ENCODE peak calls at places on chromosomes 16 and 17, in nine cellular contexts. I is hypothalamus; J is activated CD4-positive, alpha-beta T cell treated with anti-CD3 and anti-CD28 coated beads for 48 hours; C is mucosa of gallbladder; A is ELF-1; B is NCI-H2081; V is stimulated activated CD8-positive, alpha-beta memory T cell treated with anti-CD3 and anti-CD28 coated beads, Interleukin-4, amount 100 ng/mL, for 1 hour; L is astrocyte of the spinal cord; U is germinal center. G is an unnamed sample.

GRCh38 chr17:44608732-44609435 is 47.4 kb upstream of the MEIOC start:
- DNase-seq in C (no peak), L (no peak), V (no peak), U (no peak), B (peak; percentile 99), I (no peak), J (no peak), A (no peak), G (peak; percentile 29)

GRCh38 chr17:2898255-2898926 is 102.2 kb downstream of the RAP1GAP2 start:
- DNase-seq in J (no peak), B (no peak), A (no peak), I (no peak), L (no peak), V (no peak), C (no peak), U (no peak), G (no peak)

GRCh38 chr17:333626-334396 is 18.8 kb downstream of the RPH3AL start:
- DNase-seq in J (peak; percentile 23), I (peak; percentile 64), L (peak; percentile 12), C (peak; percentile 64), A (peak; percentile 48), V (no peak), B (no peak), U (no peak), G (no peak)

GRCh38 chr17:13346081-13346533 is 255.6 kb downstream of the HS3ST3A1 start:
- DNase-seq in A (peak; percentile 82), U (no peak), I (no peak), B (no peak), J (peak; percentile 7), C (no peak), L (peak; percentile 98), V (no peak), G (no peak)

GRCh38 chr16:86777098-86777946 is 199.0 kb downstream of the FOXL1 start:
- DNase-seq in A (no peak), B (no peak), L (no peak), J (no peak), C (no peak), U (no peak), I (no peak), V (no peak), G (no peak)

GRCh38 chr16:49837673-49838360 is 18.1 kb downstream of the ZNF423 start:
- DNase-seq in U (no peak), A (no peak), J (no peak), B (no peak), I (no peak), V (no peak), C (no peak), L (no peak), G (no peak)

GRCh38 chr16:3092501-3092991 is 6.5 kb downstream of the ZSCAN10 start:
- DNase-seq in A (no peak), U (no peak), B (no peak), L (no peak), I (no peak), J (no peak), C (no peak), V (no peak), G (no peak)

GRCh38 chr17:20156196-20157077 is 147.3 kb downstream of the SPECC1 start:
- DNase-seq in U (peak; percentile 52), I (no peak), J (peak; percentile 41), V (no peak), B (peak; percentile 31), A (no peak), L (peak; percentile 27), C (peak; percentile 14), G (no peak)

GRCh38 chr16:67406628-67407027 is 9.6 kb downstream of the ZDHHC1 start:
- DNase-seq in B (no peak), C (no peak), U (no peak), V (no peak), A (no peak), L (peak; percentile 84), I (no peak), J (no peak), G (no peak)

GRCh38 chr17:48542956-48543853 is 1.7 kb downstream of the HOXB2 start:
- DNase-seq in V (no peak), U (peak; percentile 63), J (peak; percentile 73), I (no peak), L (peak; percentile 75), A (peak; percentile 87), C (no peak), B (no peak), G (no peak)

GRCh38 chr16:66970775-66971725 is 10.0 kb downstream of the CES3 start:
- DNase-seq in U (no peak), L (peak; percentile 35), C (no peak), V (no peak), I (no peak), B (no peak), J (no peak), A (no peak), G (no peak)

G was measured in NCI-H1417 treated with DMSO at 0.1 percent for 48 hours.